ENCODE peak calls at places on chromosome 4, in six cellular contexts. O is PC-3, C is GM23248, T is MM.1S, Z is SK-N-SH, N is HCT116. X is an unnamed sample.

GRCh38 chr4:72886602-72887001 is 182.9 kb downstream of the COX18 start:
- DNase-seq in O (peak; percentile 50), C (peak; percentile 34), T (no peak), Z (peak; percentile 16), N (no peak), X (peak; percentile 23)

GRCh38 chr4:153649572-153649991 is 34.5 kb upstream of the TLR2 start:
- DNase-seq in O (peak; percentile 62), C (peak; percentile 56), T (no peak), Z (no peak), N (peak; percentile 60), X (peak; percentile 68)

GRCh38 chr4:3440011-3440410 is 1.8 kb upstream of the HGFAC start:
- DNase-seq in O (no peak), C (no peak), T (no peak), Z (no peak), N (no peak), X (no peak)

GRCh38 chr4:136369073-136369472 is 1163.2 kb downstream of the PCDH18 start:
- DNase-seq in O (peak; percentile 63), C (no peak), T (no peak), Z (no peak), N (no peak), X (no peak)

GRCh38 chr4:118753685-118754084 is 68.5 kb downstream of the METTL14 start:
- DNase-seq in O (no peak), C (no peak), T (no peak), Z (no peak), N (no peak), X (no peak)

GRCh38 chr4:74133786-74134499 is 24.0 kb upstream of the MTHFD2L start:
- DNase-seq in O (peak; percentile 96), C (peak; percentile 95), T (peak; percentile 73), Z (peak; percentile 27), N (peak; percentile 86), X (peak; percentile 87)

GRCh38 chr4:169492436-169493163 is 119.8 kb downstream of the NEK1 start:
- DNase-seq in O (peak; percentile 62), C (peak; percentile 65), T (peak; percentile 43), Z (peak; percentile 33), N (peak; percentile 35), X (peak; percentile 72)

GRCh38 chr4:141977433-141977832 is 341.1 kb downstream of the IL15 start:
- DNase-seq in O (peak; percentile 16), C (peak; percentile 10), T (peak; percentile 97), Z (no peak), N (no peak), X (no peak)

GRCh38 chr4:105128208-105128607 is 18.5 kb upstream of the TET2 start:
- DNase-seq in O (no peak), C (no peak), T (no peak), Z (no peak), N (no peak), X (no peak)

GRCh38 chr4:89469930-89470375 is 162.4 kb upstream of the GPRIN3 start:
- DNase-seq in O (peak; percentile 86), C (peak; percentile 91), T (peak; percentile 50), Z (no peak), N (no peak), X (no peak)

GRCh38 chr4:44629280-44629866 is 22.1 kb downstream of the YIPF7 start:
- DNase-seq in O (peak; percentile 81), C (peak; percentile 70), T (peak; percentile 61), Z (peak; percentile 47), N (peak; percentile 35), X (peak; percentile 74)

GRCh38 chr4:49516796-49517195 is 530.7 kb downstream of the CWH43 start:
- DNase-seq in O (no peak), C (no peak), T (no peak), Z (no peak), N (no peak), X (no peak)

GRCh38 chr4:140595065-140595464 is 26.3 kb upstream of the UCP1 start:
- DNase-seq in O (peak; percentile 61), C (peak; percentile 37), T (peak; percentile 80), Z (no peak), N (peak; percentile 37), X (peak; percentile 78)

GRCh38 chr4:153676491-153676890 is 7.6 kb upstream of the TLR2 start:
- DNase-seq in O (peak; percentile 57), C (peak; percentile 22), T (no peak), Z (no peak), N (no peak), X (no peak)

GRCh38 chr4:8302331-8302730 is 32.8 kb downstream of the HTRA3 start:
- DNase-seq in O (no peak), C (no peak), T (no peak), Z (no peak), N (no peak), X (no peak)

GRCh38 chr4:179465131-179465797 is 2023.0 kb upstream of the AGA start:
- DNase-seq in O (peak; percentile 54), C (no peak), T (peak; percentile 61), Z (no peak), N (no peak), X (peak; percentile 91)

GRCh38 chr4:184544711-184545409 is 70.5 kb upstream of the IRF2 start:
- DNase-seq in O (no peak), C (peak; percentile 3), T (no peak), Z (no peak), N (no peak), X (no peak)

GRCh38 chr4:138897818-138898226 is 117.8 kb upstream of the NOCT start:
- DNase-seq in O (peak; percentile 78), C (peak; percentile 87), T (peak; percentile 33), Z (peak; percentile 41), N (no peak), X (no peak)

GRCh38 chr4:128590773-128591172 is 218.7 kb upstream of the JADE1 start:
- DNase-seq in O (no peak), C (no peak), T (no peak), Z (no peak), N (no peak), X (no peak)
- TF ChIP-seq EZH2phosphoT487 in O (no peak), C (no peak), T (no peak), Z (no peak), N (no peak), X (no peak)

GRCh38 chr4:121796283-121796682 is 4.8 kb upstream of the EXOSC9 start:
- DNase-seq in O (no peak), C (peak; percentile 22), T (no peak), Z (no peak), N (no peak), X (peak; percentile 85)
- H2AFZ ChIP-seq in O (no peak overlapping the region), C (peak overlapping the region; percentile 26), T (peak overlapping the region; percentile 36), Z (peak overlapping the region; percentile 62), N (no peak overlapping the region), X (no peak overlapping the region)

GRCh38 chr4:23697001-23697528 is 192.8 kb downstream of the PPARGC1A start:
- DNase-seq in O (no peak), C (no peak), T (no peak), Z (no peak), N (no peak), X (no peak)

GRCh38 chr4:23697722-23698121 is 192.1 kb downstream of the PPARGC1A start:
- DNase-seq in O (no peak), C (no peak), T (no peak), Z (no peak), N (no peak), X (no peak)

DNA sequence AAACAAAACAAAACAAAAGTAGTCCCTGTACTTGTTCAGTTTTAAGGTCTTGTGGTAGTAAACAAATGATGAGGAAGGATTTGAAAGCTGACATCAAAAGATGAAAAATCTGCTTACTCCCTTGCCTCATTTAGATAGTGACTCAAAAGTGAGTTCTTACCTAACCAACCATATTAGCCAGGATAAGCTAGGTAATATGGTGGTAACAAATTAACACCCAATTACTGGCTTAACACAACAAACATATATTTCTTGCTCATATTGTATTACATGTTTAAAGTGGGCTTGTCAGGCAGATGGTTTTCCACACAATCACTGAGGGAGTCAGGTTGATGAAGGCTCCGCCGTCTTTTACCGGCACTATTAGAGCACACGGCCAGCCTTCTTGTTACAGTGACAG is 189.7 kb downstream of the PPARGC1A start:
- DNase-seq in O (no peak), C (no peak), T (no peak), Z (no peak), N (no peak), X (no peak)
- TF ChIP-seq EZH2phosphoT487 in O (no peak), C (no peak), T (no peak), Z (no peak), N (no peak), X (no peak)

GRCh38 chr4:144582975-144583374 is 63.0 kb upstream of the HHIP start:
- DNase-seq in O (peak; percentile 82), C (peak; percentile 4), T (no peak), Z (no peak), N (no peak), X (no peak)
- H2AFZ ChIP-seq in O (peak overlapping the region; percentile 31), C (no peak overlapping the region), T (no peak overlapping the region), Z (peak overlapping the region; percentile 54), N (no peak overlapping the region), X (no peak overlapping the region)

GRCh38 chr4:123390846-123391456 is 5.6 kb upstream of the SPRY1 start:
- DNase-seq in O (peak; percentile 47), C (peak; percentile 49), T (peak; percentile 55), Z (peak; percentile 36), N (peak; percentile 4), X (peak; percentile 38)
- TF ChIP-seq EZH2phosphoT487 in O (no peak), C (no peak), T (no peak), Z (no peak), N (no peak), X (no peak)

DNA sequence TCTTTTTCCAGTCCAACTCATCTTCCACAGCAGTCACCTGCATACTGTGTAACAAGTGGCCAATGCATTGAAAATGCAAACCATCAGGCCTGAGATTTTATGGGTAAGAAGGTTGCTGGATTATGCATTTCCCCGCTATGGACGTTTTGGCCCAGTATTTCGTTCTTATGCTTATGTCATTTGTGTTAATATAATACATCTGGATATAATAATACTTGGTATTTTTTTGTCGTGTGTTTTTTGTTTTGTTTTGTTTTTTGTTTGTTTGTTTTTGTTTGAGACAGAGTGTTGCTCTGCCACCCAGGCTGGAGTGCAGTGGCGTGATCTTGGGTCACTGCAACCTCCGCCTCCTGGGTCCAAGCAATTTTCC is 64.6 kb downstream of the COQ2 start:
- DNase-seq in O (no peak), C (peak; percentile 6), T (no peak), Z (no peak), N (no peak), X (no peak)
- H2AFZ ChIP-seq in O (no peak overlapping the region), C (peak overlapping the region; percentile 76), T (no peak overlapping the region), Z (no peak overlapping the region), N (no peak overlapping the region), X (peak overlapping the region; percentile 90)

DNA sequence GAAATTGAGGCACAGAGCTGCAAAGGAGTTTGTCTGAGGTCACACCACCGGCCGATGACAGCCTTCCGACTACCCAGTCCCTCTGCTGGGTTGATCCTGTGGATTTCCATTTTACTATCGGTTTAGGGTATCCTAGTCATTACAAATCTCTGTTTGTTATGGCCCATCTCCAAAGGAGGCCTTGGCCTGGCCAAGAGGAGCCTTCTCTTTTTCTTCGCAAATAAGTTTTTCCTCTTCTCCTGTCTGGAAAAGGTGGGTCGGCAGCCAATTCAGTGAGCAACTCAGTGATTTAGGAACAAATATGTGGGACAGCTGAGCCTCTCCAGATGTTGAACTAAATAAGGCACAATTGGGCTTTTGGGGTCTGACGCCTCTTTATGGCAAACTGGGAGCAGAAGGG is 169.2 kb upstream of the RBPJ start:
- DNase-seq in O (peak; percentile 39), C (no peak), T (no peak), Z (no peak), N (no peak), X (no peak)
- TF ChIP-seq EZH2phosphoT487 in O (no peak), C (no peak), T (no peak), Z (no peak), N (no peak), X (no peak)

GRCh38 chr4:189941005-189941450 is 356 bp downstream of the FRG1 start:
- DNase-seq in O (no peak), C (no peak), T (no peak), Z (no peak), N (no peak), X (no peak)
- H2AFZ ChIP-seq in O (peak overlapping the region; percentile 68), C (peak overlapping the region; percentile 87), T (no peak overlapping the region), Z (peak overlapping the region; percentile 93), N (no peak overlapping the region), X (peak overlapping the region; percentile 93)